ENCODE peak calls at places on chromosomes 1 and 21, in ten cellular contexts. V, Z, M, S, N, O, C, A, I and R are unnamed samples.

GRCh38 chr1:175742790-175743459 is 470 bp downstream of the TNR start:
- DNase-seq in V (no peak), Z (no peak), M (no peak), S (peak), N (peak), O (peak), C (no peak), A (peak), I (peak), R (no peak)

GRCh38 chr21:29305068-29305467 is 6.3 kb downstream of the BACH1 start:
- DNase-seq in V (no peak), Z (no peak), M (no peak), S (no peak), N (no peak), O (no peak), C (no peak), A (no peak), I (no peak), R (no peak)

GRCh38 chr1:41418868-41419583 is 57.8 kb downstream of the FOXO6 start:
- DNase-seq in V (no peak), Z (no peak), M (peak), S (peak), N (peak), O (no peak), C (peak), A (no peak), I (peak), R (no peak)

GRCh38 chr1:174114788-174115448 is 44.4 kb upstream of the RABGAP1L start:
- DNase-seq in V (peak), Z (peak), M (peak), S (no peak), N (peak), O (peak), C (no peak), A (peak), I (peak), R (peak)

GRCh38 chr1:56548566-56548965 is 30.8 kb downstream of the PLPP3 start:
- DNase-seq in V (no peak), Z (no peak), M (no peak), S (no peak), N (no peak), O (no peak), C (no peak), A (no peak), I (no peak), R (no peak)

GRCh38 chr1:208420021-208420420 is 175.8 kb upstream of the PLXNA2 start:
- DNase-seq in V (no peak), Z (no peak), M (no peak), S (no peak), N (no peak), O (no peak), C (no peak), A (no peak), I (no peak), R (no peak)

GRCh38 chr1:218366322-218367052 is 21.4 kb downstream of the TGFB2 start:
- DNase-seq in V (no peak), Z (no peak), M (no peak), S (no peak), N (peak), O (no peak), C (no peak), A (peak), I (no peak), R (no peak)

GRCh38 chr1:108107658-108108057 is 92.5 kb downstream of the SLC25A24 start:
- DNase-seq in V (no peak), Z (no peak), M (no peak), S (no peak), N (peak), O (no peak), C (no peak), A (no peak), I (peak), R (no peak)

GRCh38 chr1:20229191-20229590 is 42.9 kb upstream of the PLA2G2C start:
- DNase-seq in V (no peak), Z (no peak), M (no peak), S (no peak), N (no peak), O (no peak), C (no peak), A (no peak), I (no peak), R (no peak)

GRCh38 chr1:156608981-156609380 is 7.7 kb upstream of the GPATCH4 start:
- DNase-seq in V (peak), Z (peak), M (no peak), S (no peak), N (no peak), O (peak), C (no peak), A (peak), I (no peak), R (peak)

GRCh38 chr1:232704256-232704655 is 74.3 kb upstream of the SIPA1L2 start:
- DNase-seq in V (no peak), Z (no peak), M (no peak), S (no peak), N (no peak), O (no peak), C (no peak), A (no peak), I (no peak), R (no peak)

GRCh38 chr1:232226197-232226681 is 403.7 kb downstream of the SIPA1L2 start:
- DNase-seq in V (no peak), Z (no peak), M (no peak), S (no peak), N (peak), O (no peak), C (no peak), A (no peak), I (peak), R (no peak)

GRCh38 chr21:45499201-45499750 is 43.0 kb downstream of the SLC19A1 start:
- DNase-seq in V (no peak), Z (no peak), M (no peak), S (no peak), N (no peak), O (no peak), C (peak), A (no peak), I (no peak), R (no peak)

GRCh38 chr21:31366825-31367224 is 22.8 kb upstream of the TIAM1 start:
- DNase-seq in V (no peak), Z (no peak), M (peak), S (no peak), N (peak), O (no peak), C (no peak), A (no peak), I (peak), R (no peak)

GRCh38 chr1:237927198-237927597 is 36.5 kb upstream of the ZP4 start:
- DNase-seq in V (no peak), Z (no peak), M (no peak), S (no peak), N (no peak), O (no peak), C (no peak), A (no peak), I (no peak), R (no peak)

GRCh38 chr1:29458737-29459550 is 222.6 kb downstream of the PTPRU start:
- DNase-seq in V (no peak), Z (no peak), M (no peak), S (no peak), N (no peak), O (no peak), C (no peak), A (no peak), I (no peak), R (no peak)

GRCh38 chr1:21365036-21365435 is 74.8 kb upstream of the ECE1 start:
- DNase-seq in V (no peak), Z (no peak), M (no peak), S (no peak), N (no peak), O (no peak), C (no peak), A (no peak), I (no peak), R (no peak)

GRCh38 chr21:30102881-30103280 is 63.7 kb downstream of the CLDN17 start:
- DNase-seq in V (no peak), Z (no peak), M (no peak), S (no peak), N (no peak), O (no peak), C (no peak), A (no peak), I (no peak), R (no peak)

GRCh38 chr1:34770891-34771508 is 10.0 kb upstream of the GJB3 start:
- DNase-seq in V (no peak), Z (no peak), M (no peak), S (no peak), N (no peak), O (no peak), C (no peak), A (no peak), I (no peak), R (no peak)

GRCh38 chr1:89606227-89606945 is 26.5 kb upstream of the LRRC8C start:
- DNase-seq in V (no peak), Z (no peak), M (no peak), S (no peak), N (no peak), O (no peak), C (no peak), A (no peak), I (no peak), R (no peak)

GRCh38 chr1:229409616-229410369 is 24.1 kb downstream of the ACTA1 start:
- DNase-seq in V (no peak), Z (no peak), M (no peak), S (no peak), N (no peak), O (no peak), C (no peak), A (no peak), I (no peak), R (no peak)

GRCh38 chr21:35164971-35165483 is 115.9 kb upstream of the RUNX1 start:
- DNase-seq in V (no peak), Z (no peak), M (no peak), S (no peak), N (no peak), O (no peak), C (no peak), A (no peak), I (no peak), R (no peak)

GRCh38 chr1:223712856-223713494 is 636 bp downstream of the CAPN2 start:
- DNase-seq in V (peak), Z (no peak), M (no peak), S (peak), N (no peak), O (peak), C (peak), A (no peak), I (no peak), R (peak)

GRCh38 chr1:37474051-37474696 is at the start of gene ZC3H12A:
- DNase-seq in V (peak), Z (peak), M (no peak), S (peak), N (peak), O (peak), C (peak), A (peak), I (peak), R (peak)

GRCh38 chr1:47209725-47210330 is 20.0 kb upstream of the PDZK1IP1 start:
- DNase-seq in V (no peak), Z (no peak), M (no peak), S (no peak), N (no peak), O (no peak), C (no peak), A (no peak), I (peak), R (no peak)

GRCh38 chr1:117633936-117634335 is 28.1 kb downstream of the TENT5C start:
- DNase-seq in V (no peak), Z (no peak), M (no peak), S (no peak), N (no peak), O (no peak), C (no peak), A (peak), I (no peak), R (no peak)

GRCh38 chr1:222794656-222795474 is 20.0 kb upstream of the DISP1 start:
- DNase-seq in V (no peak), Z (no peak), M (no peak), S (no peak), N (no peak), O (no peak), C (no peak), A (no peak), I (no peak), R (no peak)

GRCh38 chr21:42819861-42820512 is 59.4 kb downstream of the WDR4 start:
- DNase-seq in V (no peak), Z (no peak), M (no peak), S (no peak), N (no peak), O (no peak), C (no peak), A (no peak), I (no peak), R (no peak)

GRCh38 chr1:223008808-223009207 is 134.2 kb downstream of the TLR5 start:
- DNase-seq in V (no peak), Z (no peak), M (no peak), S (no peak), N (no peak), O (no peak), C (no peak), A (no peak), I (no peak), R (no peak)

GRCh38 chr1:65141394-65141793 is 6.6 kb upstream of the AK4 start:
- DNase-seq in V (no peak), Z (no peak), M (no peak), S (no peak), N (peak), O (no peak), C (no peak), A (no peak), I (peak), R (no peak)

GRCh38 chr1:77655431-77655974 is 27.0 kb downstream of the ZZZ3 start:
- DNase-seq in V (no peak), Z (no peak), M (no peak), S (peak), N (no peak), O (no peak), C (no peak), A (no peak), I (no peak), R (peak)

GRCh38 chr1:206824327-206824726 is 41.1 kb upstream of the IL20 start:
- DNase-seq in V (peak), Z (no peak), M (no peak), S (no peak), N (no peak), O (no peak), C (no peak), A (peak), I (no peak), R (no peak)

GRCh38 chr1:30787266-30787665 is 29.7 kb upstream of the LAPTM5 start:
- DNase-seq in V (no peak), Z (no peak), M (no peak), S (no peak), N (no peak), O (no peak), C (no peak), A (no peak), I (no peak), R (no peak)

GRCh38 chr1:1023700-1024099 is 3.8 kb downstream of the AGRN start:
- DNase-seq in V (no peak), Z (no peak), M (no peak), S (no peak), N (no peak), O (no peak), C (no peak), A (no peak), I (no peak), R (no peak)

GRCh38 chr1:234765181-234765580 is 155.2 kb upstream of the IRF2BP2 start:
- DNase-seq in V (no peak), Z (no peak), M (no peak), S (no peak), N (no peak), O (no peak), C (no peak), A (no peak), I (no peak), R (no peak)

GRCh38 chr1:52550447-52550846 is 2.4 kb downstream of the TUT4 start:
- DNase-seq in V (no peak), Z (no peak), M (no peak), S (no peak), N (no peak), O (no peak), C (no peak), A (no peak), I (no peak), R (no peak)

GRCh38 chr1:54359393-54360162 is 46.6 kb downstream of the SSBP3 start:
- DNase-seq in V (no peak), Z (no peak), M (no peak), S (no peak), N (no peak), O (no peak), C (no peak), A (no peak), I (no peak), R (no peak)

GRCh38 chr1:165828581-165829329 is 1.3 kb downstream of the UCK2 start:
- DNase-seq in V (peak), Z (peak), M (peak), S (peak), N (peak), O (peak), C (peak), A (peak), I (peak), R (peak)

GRCh38 chr21:33425825-33426224 is 22.6 kb downstream of the IFNGR2 start:
- DNase-seq in V (no peak), Z (no peak), M (no peak), S (no peak), N (no peak), O (no peak), C (no peak), A (no peak), I (no peak), R (no peak)

DNA sequence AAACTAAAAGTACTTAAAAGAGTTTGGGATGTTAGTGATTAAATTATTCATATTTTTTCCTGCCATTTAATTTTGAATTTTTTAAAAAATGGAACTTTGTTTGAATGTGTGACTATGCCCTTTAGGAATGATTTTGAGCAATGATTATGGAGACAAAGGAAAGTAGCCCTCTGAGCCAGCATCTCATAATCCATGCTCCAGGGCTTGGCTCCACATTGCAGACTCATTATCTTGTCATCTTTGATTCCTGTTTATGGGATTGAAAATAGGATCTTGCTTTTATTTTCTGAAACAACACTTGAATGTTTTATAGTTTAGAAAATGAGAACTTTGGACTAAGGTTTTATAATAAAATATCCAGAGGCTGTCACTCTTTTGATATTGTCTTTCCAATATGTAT is 14.5 kb downstream of the AXDND1 start:
- DNase-seq in V (no peak), Z (no peak), M (no peak), S (no peak), N (no peak), O (no peak), C (no peak), A (no peak), I (peak), R (no peak)
- TF ChIP-seq CTCF in V (no peak), Z (no peak), M (no peak), S (no peak), N (no peak), O (no peak), C (no peak), A (no peak), I (no peak), R (no peak)

GRCh38 chr1:85581138-85581801 is 709 bp downstream of the CCN1 start:
- DNase-seq in V (peak), Z (no peak), M (peak), S (peak), N (no peak), O (peak), C (peak), A (peak), I (peak), R (peak)
- TF ChIP-seq CTCF in V (peak), Z (peak), M (peak), S (peak), N (peak), O (peak), C (peak), A (peak), I (peak), R (peak)

DNA sequence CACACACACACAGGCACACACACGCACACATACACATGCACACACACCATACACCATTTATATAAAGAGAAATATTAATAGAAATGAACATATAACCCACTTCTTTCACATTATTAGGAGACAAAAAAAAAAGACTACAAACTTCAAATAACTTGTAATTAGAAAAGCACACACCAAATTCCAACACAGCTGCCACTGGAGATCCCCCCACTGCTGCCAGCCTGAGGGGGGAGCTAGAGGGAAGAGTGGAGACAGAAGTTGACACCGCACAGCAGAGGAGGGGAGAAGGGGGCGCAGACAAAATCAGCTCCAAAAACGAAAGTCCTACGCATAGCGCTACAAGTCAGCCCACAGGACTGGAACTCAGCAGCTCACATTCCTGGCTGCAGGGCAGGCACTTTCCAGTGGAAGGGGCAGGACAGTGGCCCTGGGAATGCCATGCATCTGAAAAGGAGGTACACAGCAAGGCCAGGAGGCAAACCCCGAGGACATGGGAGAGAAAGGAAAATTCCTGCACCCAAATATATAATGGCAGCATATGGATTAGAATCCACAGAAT is 36.5 kb downstream of the LGALS8 start:
- DNase-seq in V (no peak), Z (no peak), M (no peak), S (no peak), N (no peak), O (no peak), C (no peak), A (no peak), I (no peak), R (no peak)
- TF ChIP-seq CTCF in V (no peak), Z (peak), M (peak), S (no peak), N (peak), O (no peak), C (no peak), A (no peak), I (no peak), R (no peak)

GRCh38 chr1:17075470-17076255 is 21.8 kb upstream of the SDHB start:
- DNase-seq in V (no peak), Z (peak), M (no peak), S (no peak), N (no peak), O (no peak), C (no peak), A (peak), I (no peak), R (peak)
- TF ChIP-seq CTCF in V (peak), Z (peak), M (peak), S (no peak), N (peak), O (peak), C (peak), A (peak), I (peak), R (peak)

GRCh38 chr1:32536117-32536516 is 3.1 kb upstream of the ZBTB8A start:
- DNase-seq in V (no peak), Z (peak), M (no peak), S (no peak), N (no peak), O (no peak), C (no peak), A (no peak), I (no peak), R (no peak)
- TF ChIP-seq CTCF in V (no peak), Z (no peak), M (no peak), S (no peak), N (no peak), O (no peak), C (no peak), A (no peak), I (no peak), R (no peak)

DNA sequence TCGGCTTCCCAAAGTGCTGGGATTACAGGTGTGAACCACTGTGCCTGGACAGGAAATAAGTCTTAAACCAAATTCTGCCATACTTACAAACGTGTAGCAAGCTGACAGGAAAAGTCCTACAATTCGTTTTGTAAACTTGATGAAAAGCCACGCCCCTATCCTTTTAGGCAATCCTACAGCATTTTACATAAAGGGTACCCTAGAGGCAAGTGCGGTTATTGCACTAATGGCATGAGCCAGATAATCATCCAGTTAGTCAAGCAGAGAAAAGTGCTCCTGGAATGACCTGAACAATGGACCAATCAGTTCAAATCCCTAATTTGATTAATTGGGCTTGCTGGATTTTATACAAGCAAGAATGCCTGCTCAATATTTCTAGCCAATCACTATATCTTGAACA is 338.2 kb downstream of the KIF26B start:
- DNase-seq in V (no peak), Z (peak), M (no peak), S (no peak), N (no peak), O (no peak), C (no peak), A (peak), I (no peak), R (no peak)
- TF ChIP-seq CTCF in V (no peak), Z (peak), M (no peak), S (no peak), N (peak), O (peak), C (no peak), A (peak), I (no peak), R (no peak)